ENCODE peak calls at places on chromosomes 2 and 18, in nine cellular contexts. Z is GM12878, U is tibial artery, X is kidney, M is PC-3, F is IMR-90, C is lower leg skin, T is choroid plexus epithelial cell, P is A549. N is an unnamed sample.

GRCh38 chr2:47785986-47786385 is 3.0 kb downstream of the MSH6 start:
- DNase-seq in Z (no peak), C (no peak), U (no peak), F (no peak), X (no peak), P (no peak), M (no peak), T (no peak), N (no peak)

GRCh38 chr18:35131387-35132283 is 90.4 kb downstream of the MAPRE2 start:
- DNase-seq in T (no peak), Z (no peak), C (no peak), X (no peak), M (no peak), P (no peak), U (no peak), F (peak; percentile 24), N (no peak)

GRCh38 chr2:118431997-118432396 is 343.7 kb downstream of the INSIG2 start:
- DNase-seq in C (no peak), P (no peak), T (no peak), M (no peak), U (no peak), F (no peak), X (no peak), Z (no peak), N (no peak)

GRCh38 chr2:220569380-220569779 is 942.0 kb downstream of the SLC4A3 start:
- DNase-seq in F (no peak), C (no peak), Z (no peak), X (no peak), U (no peak), T (no peak), P (no peak), M (no peak), N (peak; percentile 84)

GRCh38 chr2:9639000-9639602 is 8.3 kb upstream of the YWHAQ start:
- DNase-seq in C (no peak), P (no peak), T (peak; percentile 52), M (no peak), U (no peak), F (no peak), X (no peak), Z (no peak), N (no peak)

GRCh38 chr2:119837759-119838158 is 78.0 kb downstream of the PTPN4 start:
- DNase-seq in T (no peak), P (no peak), Z (no peak), F (no peak), M (no peak), C (no peak), X (peak; percentile 75), U (no peak), N (no peak)

GRCh38 chr18:72612894-72613537 is 68.9 kb upstream of the CBLN2 start:
- DNase-seq in T (no peak), F (no peak), Z (no peak), U (no peak), M (no peak), X (no peak), P (no peak), C (no peak), N (no peak)

GRCh38 chr18:31511098-31511497 is 13.1 kb downstream of the DSG2 start:
- DNase-seq in X (no peak), F (no peak), P (no peak), M (no peak), U (no peak), C (no peak), Z (no peak), T (no peak), N (no peak)

GRCh38 chr18:25350561-25351201 is 1.3 kb downstream of the ZNF521 start:
- DNase-seq in U (peak; percentile 66), X (peak; percentile 70), M (no peak), F (peak; percentile 65), P (no peak), C (peak; percentile 34), Z (no peak), T (peak; percentile 52), N (peak; percentile 6)

GRCh38 chr18:35919179-35919578 is 53.3 kb upstream of the RMP24 start:
- DNase-seq in C (no peak), Z (no peak), M (no peak), X (no peak), P (no peak), U (no peak), F (no peak), T (no peak), N (no peak)

GRCh38 chr18:51275712-51276473 is 78.4 kb upstream of the MEX3C start:
- DNase-seq in M (no peak), Z (no peak), U (no peak), P (no peak), X (no peak), T (peak; percentile 89), F (peak; percentile 0), C (no peak), N (peak; percentile 25)

GRCh38 chr2:211512746-211513145 is 956.3 kb downstream of the CPS1 start:
- DNase-seq in C (no peak), F (no peak), X (no peak), U (no peak), T (no peak), M (no peak), Z (no peak), P (no peak), N (peak; percentile 10)

GRCh38 chr2:159088906-159089305 is 120.5 kb downstream of the TANC1 start:
- DNase-seq in C (no peak), U (no peak), M (no peak), F (no peak), Z (no peak), T (no peak), P (no peak), X (no peak), N (no peak)

GRCh38 chr2:96806468-96807126 is 9.5 kb upstream of the CNNM3 start:
- DNase-seq in C (no peak), T (no peak), U (no peak), Z (peak; percentile 38), F (peak; percentile 43), X (peak; percentile 53), P (no peak), M (no peak), N (no peak)

GRCh38 chr2:64683771-64684510 is 30.2 kb upstream of the SERTAD2 start:
- DNase-seq in U (no peak), P (no peak), C (no peak), F (no peak), T (no peak), Z (no peak), M (no peak), X (no peak), N (no peak)

GRCh38 chr2:159703491-159703890 is 8.8 kb upstream of the MARCHF7 start:
- DNase-seq in P (no peak), X (no peak), C (no peak), F (no peak), U (no peak), Z (no peak), T (no peak), M (no peak), N (no peak)

GRCh38 chr2:152594022-152594712 is 123.1 kb downstream of the PRPF40A start:
- DNase-seq in Z (no peak), C (peak; percentile 79), F (no peak), U (peak; percentile 73), P (no peak), M (no peak), X (no peak), T (no peak), N (peak; percentile 6)
- TF ChIP-seq CTCF in Z (no peak), C (no peak), F (no peak), U (no peak), P (no peak), M (no peak), X (no peak), T (no peak), N (no peak)

GRCh38 chr2:48826986-48827385 is 71.5 kb upstream of the LHCGR start:
- DNase-seq in F (no peak), T (no peak), Z (no peak), U (no peak), X (no peak), M (no peak), P (no peak), C (no peak), N (no peak)
- H3K4me3 ChIP-seq in F (no peak overlapping the region), T (no peak overlapping the region), Z (no peak overlapping the region), U (no peak overlapping the region), X (no peak overlapping the region), M (no peak overlapping the region), P (no peak overlapping the region), C (no peak overlapping the region), N (no peak overlapping the region)

GRCh38 chr18:9055626-9056025 is 46.9 kb upstream of the NDUFV2 start:
- DNase-seq in F (no peak), C (no peak), X (no peak), Z (no peak), T (no peak), U (no peak), M (no peak), P (no peak), N (peak; percentile 63)

GRCh38 chr18:9058426-9058825 is 44.1 kb upstream of the NDUFV2 start:
- DNase-seq in M (no peak), T (peak; percentile 36), U (no peak), P (no peak), Z (no peak), X (no peak), C (no peak), F (no peak), N (no peak)

GRCh38 chr18:9053814-9054213 is 48.7 kb upstream of the NDUFV2 start:
- DNase-seq in M (no peak), C (no peak), X (no peak), Z (no peak), U (no peak), P (no peak), F (no peak), T (no peak), N (no peak)

GRCh38 chr18:9055185-9055584 is 47.3 kb upstream of the NDUFV2 start:
- DNase-seq in Z (no peak), F (peak; percentile 86), T (peak; percentile 84), M (peak; percentile 90), P (peak; percentile 47), C (no peak), U (no peak), X (no peak), N (peak; percentile 90)

DNA sequence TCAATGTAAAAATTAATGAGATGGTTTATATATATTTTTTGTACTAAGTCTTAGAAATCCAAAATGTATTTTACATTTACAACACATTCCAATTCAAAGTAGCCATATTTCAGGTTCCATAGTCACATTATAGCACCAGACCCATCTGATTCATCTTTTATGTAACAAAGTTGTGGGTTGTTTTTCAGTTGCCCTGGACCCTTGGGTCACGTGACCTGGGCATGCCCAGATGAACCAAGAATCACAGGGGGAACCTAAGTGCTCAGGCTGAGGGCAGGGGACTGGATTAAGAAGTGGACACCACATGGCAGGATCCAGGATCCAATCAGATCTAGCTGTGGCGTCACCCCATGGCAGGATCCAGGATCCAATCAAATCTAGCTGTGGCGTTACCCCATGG is 44.9 kb upstream of the NDUFV2 start:
- DNase-seq in T (no peak), P (no peak), F (no peak), Z (no peak), U (no peak), M (no peak), C (no peak), X (no peak), N (no peak)
- TF ChIP-seq CTCF in T (no peak), P (no peak), F (no peak), Z (no peak), U (no peak), M (no peak), C (no peak), X (no peak), N (no peak)

DNA sequence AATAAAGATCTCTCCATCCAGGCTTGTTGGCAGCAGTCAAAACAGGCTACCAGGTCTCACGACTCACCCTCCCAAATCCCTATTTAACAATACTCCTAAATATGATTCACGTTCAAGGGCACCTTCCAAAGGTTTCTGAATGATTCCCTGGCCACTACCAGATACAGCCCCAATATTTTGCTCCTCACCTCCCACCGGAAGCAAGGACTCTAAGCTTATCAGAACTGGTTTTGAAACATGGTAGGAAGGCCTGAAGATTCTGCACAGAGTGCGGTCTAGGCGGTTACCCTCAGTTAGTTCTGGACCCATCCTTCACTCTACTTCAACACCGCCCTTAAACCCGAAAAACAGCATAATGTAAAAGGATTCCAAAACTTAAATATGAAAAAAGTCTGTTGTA is 5.2 kb downstream of the PPP4R1 start:
- DNase-seq in X (no peak), Z (no peak), P (no peak), F (no peak), M (peak; percentile 28), T (no peak), C (no peak), U (no peak), N (peak; percentile 33)
- H3K4me3 ChIP-seq in X (no peak overlapping the region), Z (no peak overlapping the region), P (no peak overlapping the region), F (no peak overlapping the region), M (peak overlapping the region; percentile 34), T (no peak overlapping the region), C (no peak overlapping the region), U (no peak overlapping the region), N (no peak overlapping the region)